ENCODE peak calls at places on chromosomes 2 and 18, in six cellular contexts. D is mesothelial cell of epicardium, B is nephron progenitor cell, C is K562, O is tibial artery, H is neural crest cell. P is an unnamed sample.

GRCh38 chr2:133657591-133657990 is 89.3 kb upstream of the NCKAP5 start:
- DNase-seq in C (no peak), O (no peak), D (no peak), H (no peak), B (no peak), P (no peak)

GRCh38 chr2:6806605-6807004 is 59.1 kb downstream of the CMPK2 start:
- DNase-seq in H (no peak), B (no peak), C (no peak), O (no peak), D (no peak), P (no peak)

GRCh38 chr2:241258505-241259160 is 56.8 kb downstream of the HDLBP start:
- DNase-seq in O (no peak), D (no peak), B (no peak), C (no peak), H (no peak), P (no peak)

GRCh38 chr2:112636605-112637288 is 9.0 kb upstream of the SLC20A1 start:
- DNase-seq in O (no peak), B (no peak), H (no peak), D (no peak), C (no peak), P (no peak)

GRCh38 chr2:75500633-75501032 is 60.1 kb downstream of the EVA1A start:
- DNase-seq in H (no peak), D (no peak), O (no peak), C (no peak), B (no peak), P (no peak)

GRCh38 chr2:151197184-151198070 is 64.2 kb downstream of the RBM43 start:
- DNase-seq in D (no peak), O (no peak), C (peak), H (no peak), B (no peak), P (no peak)

GRCh38 chr2:12486205-12487118 is 230.3 kb upstream of the TRIB2 start:
- DNase-seq in H (no peak), B (no peak), D (no peak), C (no peak), O (no peak), P (no peak)

GRCh38 chr2:24176326-24176725 is 1.5 kb downstream of the FAM228A start:
- DNase-seq in B (no peak), H (no peak), D (no peak), O (no peak), C (no peak), P (no peak)

GRCh38 chr2:210112871-210113270 is 58.3 kb downstream of the KANSL1L start:
- DNase-seq in B (no peak), D (no peak), C (no peak), O (no peak), H (no peak), P (no peak)

GRCh38 chr2:235430366-235431083 is 63.3 kb upstream of the AGAP1 start:
- DNase-seq in C (no peak), B (no peak), H (no peak), O (no peak), D (no peak), P (no peak)

GRCh38 chr2:42139141-42139540 is 30.0 kb upstream of the EML4 start:
- DNase-seq in B (no peak), O (no peak), C (no peak), H (no peak), D (no peak), P (no peak)

GRCh38 chr2:240963376-240964220 is 34.8 kb upstream of the SNED1 start:
- DNase-seq in C (no peak), D (peak), H (no peak), O (no peak), B (no peak), P (no peak)

GRCh38 chr2:105842555-105842954 is 97.8 kb downstream of the NCK2 start:
- DNase-seq in H (no peak), C (peak), O (no peak), D (no peak), B (no peak), P (no peak)

GRCh38 chr2:196073521-196073920 is 4.9 kb upstream of the DNAH7 start:
- DNase-seq in O (no peak), C (no peak), D (no peak), H (no peak), B (no peak), P (no peak)

GRCh38 chr2:26528870-26529269 is 50.9 kb upstream of the OTOF start:
- DNase-seq in B (no peak), D (no peak), C (no peak), H (no peak), O (peak), P (no peak)

GRCh38 chr2:167729911-167730310 is 517.5 kb downstream of the STK39 start:
- DNase-seq in C (no peak), H (no peak), B (no peak), D (no peak), O (no peak), P (no peak)

GRCh38 chr2:219129589-219129988 is 31.0 kb downstream of the NHEJ1 start:
- DNase-seq in D (no peak), B (no peak), H (no peak), O (no peak), C (no peak), P (no peak)

GRCh38 chr2:27664245-27664574 is 521 bp downstream of the SLC4A1AP start:
- DNase-seq in B (no peak), O (no peak), C (no peak), D (no peak), H (no peak), P (no peak)

GRCh38 chr2:220932041-220932440 is 640.1 kb downstream of the EPHA4 start:
- DNase-seq in O (no peak), D (no peak), H (no peak), B (no peak), C (no peak), P (no peak)

GRCh38 chr2:85768713-85769112 is 14.9 kb downstream of the ATOH8 start:
- DNase-seq in H (no peak), C (peak), D (peak), B (no peak), O (peak), P (no peak)

GRCh38 chr2:8515390-8515761 is 166.5 kb upstream of the ID2 start:
- DNase-seq in B (no peak), C (no peak), H (no peak), D (no peak), O (no peak), P (no peak)

GRCh38 chr2:43298496-43298895 is 72.1 kb upstream of the ZFP36L2 start:
- DNase-seq in H (no peak), O (no peak), B (no peak), D (no peak), C (no peak), P (no peak)

GRCh38 chr18:41875094-41875780 is 79.8 kb upstream of the PIK3C3 start:
- DNase-seq in O (no peak), D (no peak), B (no peak), C (no peak), H (no peak), P (no peak)

GRCh38 chr2:32061973-32062861 is 1.1 kb upstream of the SPAST start:
- DNase-seq in D (no peak), H (no peak), C (peak), O (peak), B (peak), P (no peak)

GRCh38 chr2:130766037-130766436 is 10.7 kb downstream of the AMER3 start:
- DNase-seq in C (no peak), D (no peak), O (no peak), B (no peak), H (no peak), P (no peak)

GRCh38 chr2:165287083-165287778 is 48.0 kb downstream of the SCN2A start:
- DNase-seq in B (no peak), O (no peak), C (no peak), D (no peak), H (no peak), P (no peak)

GRCh38 chr2:128091691-128092050 is 671 bp downstream of the UGGT1 start:
- DNase-seq in O (no peak), C (no peak), D (no peak), H (no peak), B (no peak), P (no peak)

DNA sequence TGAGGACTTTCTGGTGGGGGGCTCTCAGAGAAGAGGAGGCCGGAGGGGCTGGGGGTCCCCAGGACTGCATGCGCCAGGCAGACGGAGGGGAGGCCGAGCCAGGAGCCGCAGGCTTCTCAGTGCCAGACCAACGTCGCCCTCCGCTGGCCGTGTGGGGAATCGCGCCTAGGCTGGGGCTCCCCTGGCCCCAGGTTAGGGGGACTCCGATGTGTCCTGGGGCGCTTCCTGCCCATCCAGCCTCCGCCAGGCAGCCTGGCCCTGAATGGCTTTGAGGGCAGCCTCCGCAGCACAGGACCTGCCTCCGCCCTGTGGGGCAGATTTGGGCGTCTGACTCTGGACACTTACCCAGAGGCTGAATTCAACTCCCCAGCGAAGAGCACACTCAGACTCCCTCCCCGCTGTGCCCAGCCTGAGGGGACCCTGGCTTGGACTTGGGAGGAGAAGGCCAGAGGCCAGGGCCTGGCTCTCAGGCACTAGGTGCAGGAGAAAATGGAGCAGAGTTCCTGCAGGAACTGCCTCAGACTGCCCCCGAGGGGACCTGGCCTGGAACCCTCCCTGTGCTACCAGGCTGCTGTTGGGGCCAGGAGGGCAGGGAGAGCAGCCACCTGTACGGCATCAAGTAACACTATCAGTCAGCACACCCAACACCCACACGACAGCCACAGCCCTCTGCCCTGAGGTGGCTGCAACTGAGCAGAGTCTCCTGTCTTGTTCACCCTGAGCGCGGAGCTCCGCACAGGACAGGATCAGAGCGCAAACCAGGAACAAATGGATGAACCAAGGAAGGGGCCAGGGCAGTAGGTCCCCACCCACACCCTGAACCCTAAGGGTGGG is 621 bp upstream of the TEKT4 start:
- DNase-seq in D (no peak), O (peak), B (peak), C (peak), H (no peak), P (no peak)
- TF ChIP-seq CTCF in D (peak), O (no peak), B (peak), C (peak), H (peak), P (peak)

DNA sequence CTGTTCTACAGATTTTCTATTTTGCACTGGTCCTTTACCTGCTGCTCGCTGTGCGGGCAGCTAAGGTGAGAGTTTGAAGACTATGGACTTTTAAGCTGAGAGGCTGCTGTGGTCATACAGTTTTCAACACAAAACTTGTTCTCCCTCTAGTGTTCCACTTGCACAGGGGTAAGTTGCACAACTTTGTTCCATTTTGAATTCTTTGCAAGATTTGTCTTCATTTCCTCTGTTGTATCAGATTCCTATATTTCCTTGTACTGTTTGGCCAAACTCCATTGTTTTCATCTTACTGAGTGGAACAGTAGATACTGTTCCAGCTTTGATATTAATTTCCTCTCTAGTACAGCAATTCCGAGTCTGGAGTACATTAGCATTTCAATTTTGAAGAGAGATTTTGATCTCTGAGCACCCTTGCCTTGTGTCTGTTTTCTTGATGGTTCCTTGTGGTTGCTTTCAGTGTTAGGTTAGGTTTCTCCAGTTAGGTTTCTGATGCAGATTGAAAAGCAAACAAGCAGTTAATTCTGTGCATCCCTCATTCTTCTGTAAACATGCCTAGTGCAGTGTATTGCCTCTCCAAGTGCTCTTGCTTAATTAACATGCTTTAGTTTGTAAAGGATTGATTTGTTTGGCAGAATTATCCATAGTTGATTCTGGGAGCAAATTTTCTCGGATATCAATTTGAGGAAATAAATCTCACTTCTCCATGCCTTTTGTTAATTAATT is 188.8 kb downstream of the PTPRM start:
- DNase-seq in H (no peak), C (no peak), O (no peak), D (no peak), B (no peak), P (peak)
- TF ChIP-seq CTCF in H (peak), C (no peak), O (peak), D (no peak), B (no peak), P (peak)

GRCh38 chr2:64599469-64599868 is 54.2 kb downstream of the SERTAD2 start:
- DNase-seq in H (no peak), C (no peak), B (no peak), D (no peak), O (no peak), P (no peak)
- TF ChIP-seq CTCF in H (no peak), C (no peak), B (no peak), D (no peak), O (no peak), P (no peak)

GRCh38 chr2:58740381-58740780 is 499.3 kb upstream of the FANCL start:
- DNase-seq in D (no peak), H (no peak), O (no peak), C (no peak), B (no peak), P (no peak)
- TF ChIP-seq CTCF in D (no peak), H (no peak), O (no peak), C (no peak), B (no peak), P (no peak)

GRCh38 chr2:54274781-54275242 is 18.8 kb upstream of the TSPYL6 start:
- DNase-seq in C (no peak), H (no peak), D (no peak), B (no peak), O (no peak), P (peak)

GRCh38 chr2:54275541-54275940 is 19.5 kb upstream of the TSPYL6 start:
- DNase-seq in B (no peak), D (no peak), O (no peak), H (no peak), C (no peak), P (no peak)

GRCh38 chr2:54284801-54285200 is 28.8 kb upstream of the TSPYL6 start:
- DNase-seq in B (peak), O (no peak), C (no peak), H (no peak), D (no peak), P (no peak)

DNA sequence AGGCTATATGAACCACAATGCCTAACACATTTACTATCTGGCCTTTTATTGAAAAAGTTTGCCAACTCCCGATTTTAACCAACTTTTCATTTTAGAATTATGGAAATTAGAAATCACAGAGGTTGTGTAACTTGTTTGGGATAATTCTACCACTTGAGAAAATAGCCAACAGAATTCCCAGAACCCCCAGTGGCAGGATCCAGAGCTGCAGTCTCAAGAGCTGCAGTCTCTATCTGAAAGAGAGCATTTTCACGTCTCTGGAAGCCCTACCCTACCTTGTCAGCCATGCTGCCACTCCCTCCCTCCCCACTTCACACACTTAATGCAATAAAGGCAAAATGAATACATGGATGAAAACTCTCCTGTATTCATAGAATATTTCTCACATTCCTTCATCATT is 23.4 kb upstream of the TSPYL6 start:
- DNase-seq in D (no peak), C (peak), O (no peak), B (no peak), H (no peak), P (no peak)
- TF ChIP-seq CTCF in D (no peak), C (peak), O (no peak), B (peak), H (peak), P (peak)

DNA sequence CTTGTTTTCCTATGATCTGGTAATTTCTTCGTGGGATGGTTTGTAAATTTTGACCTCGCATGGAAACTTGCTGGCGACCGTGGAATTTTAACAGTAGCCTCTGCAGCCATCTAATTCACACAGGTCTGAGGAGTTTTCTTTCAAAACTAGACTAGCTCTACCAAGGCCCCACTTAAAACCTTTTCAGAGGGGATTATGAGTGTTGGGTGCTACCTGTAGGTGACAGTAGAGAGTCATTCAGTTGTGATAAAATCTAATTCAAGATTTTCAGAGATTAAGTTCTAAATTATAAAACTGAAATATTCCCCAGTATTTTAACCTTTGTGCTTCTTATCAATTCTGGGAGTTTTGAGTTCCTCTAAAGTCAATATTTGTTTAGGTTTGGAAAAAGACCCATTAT is 31.0 kb downstream of the THSD7B start:
- DNase-seq in C (no peak), D (no peak), B (no peak), O (no peak), H (no peak), P (no peak)
- TF ChIP-seq CTCF in C (no peak), D (no peak), B (peak), O (no peak), H (peak), P (no peak)

GRCh38 chr18:45171575-45172225 is 443.6 kb upstream of the SLC14A2 start:
- DNase-seq in C (no peak), H (no peak), O (no peak), B (no peak), D (no peak), P (no peak)

GRCh38 chr18:45168883-45169585 is 446.2 kb upstream of the SLC14A2 start:
- DNase-seq in C (no peak), D (no peak), B (no peak), H (no peak), O (no peak), P (peak)

GRCh38 chr18:45167109-45167551 is 448.1 kb upstream of the SLC14A2 start:
- DNase-seq in H (no peak), O (no peak), C (no peak), B (no peak), D (no peak), P (no peak)

GRCh38 chr18:45167631-45168225 is 447.5 kb upstream of the SLC14A2 start:
- DNase-seq in B (no peak), H (no peak), O (no peak), C (no peak), D (no peak), P (no peak)

GRCh38 chr18:45169610-45170009 is 445.7 kb upstream of the SLC14A2 start:
- DNase-seq in D (no peak), C (no peak), B (no peak), O (peak), H (no peak), P (peak)
- TF ChIP-seq CTCF in D (no peak), C (no peak), B (no peak), O (peak), H (no peak), P (no peak)

P was measured in AG09319.